ENCODE peak calls at places on chromosomes 6 and 20, in four cellular contexts. One of them, this sample, is unnamed.

GRCh38 chr6:4922488-4923037 is 81.3 kb downstream of the RPP40 start:
- DNase-seq in esophagus squamous epithelium: no peak
- DNase-seq in HEK293T: no peak
- DNase-seq in T1000: no peak
- DNase-seq in this sample: no peak

GRCh38 chr20:25444556-25444955 is 37.1 kb downstream of the GINS1 start:
- DNase-seq in esophagus squamous epithelium: no peak
- DNase-seq in T1000: no peak
- DNase-seq in HEK293T: no peak
- DNase-seq in this sample: no peak

GRCh38 chr20:34100578-34100977 is 11.5 kb downstream of the EIF2S2 start:
- DNase-seq in T1000: no peak
- DNase-seq in HEK293T: no peak
- DNase-seq in esophagus squamous epithelium: no peak
- DNase-seq in this sample: no peak

GRCh38 chr20:44532981-44533331 is 11.1 kb upstream of the SERINC3 start:
- DNase-seq in HEK293T: no peak
- DNase-seq in esophagus squamous epithelium: no peak
- DNase-seq in T1000: no peak
- DNase-seq in this sample: no peak

GRCh38 chr6:18720075-18720474 is 332.9 kb downstream of the RNF144B start:
- DNase-seq in esophagus squamous epithelium: no peak
- DNase-seq in HEK293T: no peak
- DNase-seq in T1000: no peak
- DNase-seq in this sample: no peak

GRCh38 chr20:20552076-20552475 is 160.4 kb downstream of the RALGAPA2 start:
- DNase-seq in esophagus squamous epithelium: no peak
- DNase-seq in T1000: no peak
- DNase-seq in HEK293T: no peak
- DNase-seq in this sample: no peak

GRCh38 chr6:81215092-81215432 is 537.4 kb downstream of the TENT5A start:
- DNase-seq in esophagus squamous epithelium: no peak
- DNase-seq in T1000: no peak
- DNase-seq in HEK293T: no peak
- DNase-seq in this sample: no peak

GRCh38 chr6:28208180-28208659 is 16.9 kb upstream of the ZSCAN9 start:
- DNase-seq in esophagus squamous epithelium: no peak
- DNase-seq in HEK293T: peak
- DNase-seq in T1000: no peak
- DNase-seq in this sample: no peak

GRCh38 chr6:90044833-90045337 is 150.6 kb downstream of the GJA10 start:
- DNase-seq in HEK293T: no peak
- DNase-seq in esophagus squamous epithelium: no peak
- DNase-seq in T1000: no peak
- DNase-seq in this sample: no peak

GRCh38 chr6:157107915-157108651 is 215.2 kb downstream of the TMEM242 start:
- DNase-seq in HEK293T: peak
- DNase-seq in T1000: peak
- DNase-seq in esophagus squamous epithelium: no peak
- DNase-seq in this sample: no peak

GRCh38 chr6:33837971-33838665 is 34.3 kb upstream of the MLN start:
- DNase-seq in esophagus squamous epithelium: no peak
- DNase-seq in T1000: no peak
- DNase-seq in HEK293T: no peak
- DNase-seq in this sample: no peak

GRCh38 chr6:6861346-6861745 is 246.4 kb upstream of the RREB1 start:
- DNase-seq in HEK293T: no peak
- DNase-seq in T1000: no peak
- DNase-seq in esophagus squamous epithelium: no peak
- DNase-seq in this sample: no peak

GRCh38 chr6:165662671-165663282 is at the start of gene PDE10A:
- DNase-seq in esophagus squamous epithelium: no peak
- DNase-seq in T1000: peak
- DNase-seq in HEK293T: peak
- DNase-seq in this sample: no peak

GRCh38 chr6:13664703-13665352 is 46.8 kb downstream of the RANBP9 start:
- DNase-seq in HEK293T: no peak
- DNase-seq in T1000: no peak
- DNase-seq in esophagus squamous epithelium: no peak
- DNase-seq in this sample: no peak

GRCh38 chr6:9482030-9482731 is 932.7 kb downstream of the TFAP2A start:
- DNase-seq in esophagus squamous epithelium: no peak
- DNase-seq in HEK293T: peak
- DNase-seq in T1000: no peak
- DNase-seq in this sample: no peak

GRCh38 chr6:121670511-121670910 is 235.1 kb downstream of the GJA1 start:
- DNase-seq in T1000: no peak
- DNase-seq in esophagus squamous epithelium: no peak
- DNase-seq in HEK293T: no peak
- DNase-seq in this sample: no peak

GRCh38 chr6:113879186-113880096 is 22.3 kb downstream of the MARCKS start:
- DNase-seq in esophagus squamous epithelium: no peak
- DNase-seq in HEK293T: peak
- DNase-seq in T1000: peak
- DNase-seq in this sample: peak

GRCh38 chr6:29071831-29072723 is 15.0 kb downstream of the OR2B3 start:
- DNase-seq in T1000: no peak
- DNase-seq in HEK293T: peak
- DNase-seq in esophagus squamous epithelium: no peak
- DNase-seq in this sample: peak